ENCODE peak calls at places on chromosome 15, in ten cellular contexts. L is K562; V is transverse colon; S is BJ; B is heart right ventricle; A is tibial artery; J is tibial nerve; Y is PC-3; C is heart left ventricle; R is CD8-positive, alpha-beta T cell. W is an unnamed sample. For H3K27me3, the result is how much of the 10 kb centered on the place peaks cover.

GRCh38 chr15:65077981-65078352 is 1.4 kb downstream of the KBTBD13 start:
- DNase-seq in V (peak), R (peak), Y (no peak), L (no peak), B (peak), A (peak), S (no peak), C (peak), J (peak), W (no peak)

GRCh38 chr15:38217181-38217580 is 35.5 kb upstream of the SPRED1 start:
- DNase-seq in V (no peak), B (no peak), C (no peak), L (no peak), Y (peak), S (no peak), A (no peak), J (no peak), R (no peak), W (peak)

GRCh38 chr15:79572691-79573340 is 140.7 kb downstream of the MINAR1 start:
- DNase-seq in J (no peak), V (no peak), R (no peak), B (no peak), C (no peak), Y (no peak), A (no peak), L (no peak), S (no peak), W (no peak)

GRCh38 chr15:99212401-99212800 is 37.0 kb downstream of the TTC23 start:
- DNase-seq in S (no peak), B (no peak), L (no peak), C (peak), A (no peak), Y (no peak), R (no peak), V (peak), J (no peak), W (peak)

GRCh38 chr15:26020871-26021270 is 157.7 kb upstream of the ATP10A start:
- DNase-seq in C (no peak), R (no peak), Y (no peak), L (no peak), J (no peak), S (no peak), A (no peak), B (no peak), V (no peak), W (no peak)

GRCh38 chr15:81160312-81161214 is 26.5 kb downstream of the CFAP161 start:
- DNase-seq in S (peak), A (peak), L (no peak), R (no peak), J (peak), B (peak), Y (no peak), V (peak), C (peak), W (no peak)

GRCh38 chr15:73926191-73927002 is at the start of gene LOXL1:
- DNase-seq in S (peak), B (peak), J (peak), A (peak), V (peak), Y (peak), C (peak), L (peak), R (no peak), W (peak)

GRCh38 chr15:44308415-44308814 is 19.9 kb downstream of the GOLM2 start:
- DNase-seq in B (no peak), C (no peak), S (no peak), A (no peak), V (no peak), L (no peak), Y (no peak), J (no peak), R (no peak), W (no peak)

GRCh38 chr15:39666671-39667070 is 85.8 kb downstream of the THBS1 start:
- DNase-seq in J (no peak), L (no peak), S (peak), R (no peak), A (no peak), V (no peak), Y (no peak), C (no peak), B (no peak), W (no peak)

GRCh38 chr15:41233367-41233771 is 2.3 kb downstream of the CHP1 start:
- DNase-seq in V (no peak), C (no peak), R (no peak), B (no peak), A (no peak), Y (peak), L (peak), S (peak), J (no peak), W (peak)

GRCh38 chr15:69105451-69105985 is 54.9 kb upstream of the GLCE start:
- DNase-seq in C (no peak), S (no peak), R (no peak), J (no peak), V (no peak), A (no peak), L (no peak), Y (no peak), B (no peak), W (no peak)

GRCh38 chr15:40845511-40846284 is 1.9 kb downstream of the SPINT1 start:
- DNase-seq in L (peak), Y (peak), A (no peak), J (no peak), V (peak), S (no peak), C (no peak), R (no peak), B (no peak), W (peak)

GRCh38 chr15:27670481-27670880 is 428.6 kb downstream of the OCA2 start:
- DNase-seq in Y (no peak), A (no peak), B (no peak), S (no peak), J (no peak), L (no peak), C (no peak), V (no peak), R (no peak), W (no peak)

GRCh38 chr15:42914728-42915497 is 5.7 kb downstream of the TTBK2 start:
- DNase-seq in S (no peak), R (no peak), J (no peak), Y (no peak), V (no peak), B (no peak), A (no peak), C (no peak), L (no peak), W (no peak)

GRCh38 chr15:72994778-72995177 is 57.5 kb upstream of the NEO1 start:
- DNase-seq in S (no peak), V (peak), C (no peak), B (peak), J (no peak), R (no peak), L (no peak), A (no peak), Y (no peak), W (no peak)

GRCh38 chr15:79265167-79265566 is 17.4 kb upstream of the ANKRD34C start:
- DNase-seq in A (no peak), L (no peak), J (no peak), C (no peak), R (no peak), Y (peak), B (no peak), V (no peak), S (no peak), W (no peak)

GRCh38 chr15:58532126-58532525 is 100.3 kb downstream of the LIPC start:
- DNase-seq in C (no peak), L (no peak), Y (no peak), S (no peak), J (no peak), V (no peak), A (no peak), B (no peak), R (no peak), W (no peak)

GRCh38 chr15:37100109-37100873 is at the start of gene MEIS2:
- DNase-seq in C (peak), R (peak), J (peak), A (peak), V (peak), Y (peak), S (peak), B (peak), L (peak), W (no peak)

GRCh38 chr15:77939851-77940250 is 137.7 kb downstream of the TBC1D2B start:
- DNase-seq in R (no peak), Y (no peak), C (no peak), L (no peak), A (no peak), B (no peak), V (no peak), J (no peak), S (no peak), W (no peak)

GRCh38 chr15:69373406-69373805 is 40.7 kb upstream of the KIF23 start:
- DNase-seq in V (no peak), L (no peak), B (no peak), S (no peak), Y (no peak), R (no peak), C (no peak), J (no peak), A (peak), W (no peak)

GRCh38 chr15:32669870-32670623 is 28.5 kb downstream of the SCG5 start:
- DNase-seq in B (peak), Y (peak), A (no peak), R (no peak), C (no peak), V (no peak), J (peak), S (peak), L (no peak), W (no peak)

GRCh38 chr15:87609474-87609873 is 647.1 kb downstream of the NTRK3 start:
- DNase-seq in A (no peak), R (no peak), S (peak), L (no peak), V (no peak), J (no peak), B (no peak), C (no peak), Y (peak), W (peak)

GRCh38 chr15:33865416-33865815 is 102.9 kb upstream of the CHRM5 start:
- DNase-seq in V (no peak), J (no peak), L (no peak), C (no peak), A (no peak), S (no peak), B (no peak), Y (no peak), R (no peak), W (no peak)

GRCh38 chr15:56772868-56773639 is 39.7 kb upstream of the ZNF280D start:
- DNase-seq in C (no peak), V (no peak), R (no peak), J (no peak), Y (no peak), L (no peak), A (no peak), S (no peak), B (no peak), W (no peak)

GRCh38 chr15:56988219-56988618 is 69.8 kb downstream of the TCF12 start:
- DNase-seq in R (no peak), C (no peak), B (no peak), A (no peak), S (no peak), Y (peak), J (no peak), V (no peak), L (no peak), W (no peak)

GRCh38 chr15:33320017-33320416 is 9.2 kb downstream of the RYR3 start:
- DNase-seq in C (no peak), L (no peak), Y (no peak), A (no peak), J (no peak), B (no peak), S (no peak), V (no peak), R (no peak), W (no peak)

GRCh38 chr15:23877502-23878412 is 190.7 kb upstream of the NDN start:
- DNase-seq in R (no peak), B (peak), A (no peak), L (peak), Y (peak), J (no peak), C (no peak), S (no peak), V (peak), W (no peak)

GRCh38 chr15:51970132-51970817 is 1.3 kb downstream of the LEO1 start:
- DNase-seq in J (no peak), Y (no peak), V (no peak), B (no peak), A (no peak), S (no peak), L (no peak), C (no peak), R (no peak), W (no peak)

GRCh38 chr15:51969728-51970127 is 1.9 kb downstream of the LEO1 start:
- DNase-seq in A (no peak), C (no peak), B (no peak), S (peak), V (no peak), L (no peak), R (no peak), Y (peak), J (no peak), W (no peak)

GRCh38 chr15:51970981-51971352 is 611 bp downstream of the LEO1 start:
- DNase-seq in B (no peak), S (no peak), R (no peak), Y (no peak), A (no peak), L (no peak), V (no peak), C (no peak), J (no peak), W (no peak)

GRCh38 chr15:51973220-51973619 is 1.6 kb upstream of the LEO1 start:
- DNase-seq in V (no peak), R (no peak), B (no peak), J (no peak), L (no peak), Y (no peak), C (no peak), A (no peak), S (no peak), W (no peak)

DNA sequence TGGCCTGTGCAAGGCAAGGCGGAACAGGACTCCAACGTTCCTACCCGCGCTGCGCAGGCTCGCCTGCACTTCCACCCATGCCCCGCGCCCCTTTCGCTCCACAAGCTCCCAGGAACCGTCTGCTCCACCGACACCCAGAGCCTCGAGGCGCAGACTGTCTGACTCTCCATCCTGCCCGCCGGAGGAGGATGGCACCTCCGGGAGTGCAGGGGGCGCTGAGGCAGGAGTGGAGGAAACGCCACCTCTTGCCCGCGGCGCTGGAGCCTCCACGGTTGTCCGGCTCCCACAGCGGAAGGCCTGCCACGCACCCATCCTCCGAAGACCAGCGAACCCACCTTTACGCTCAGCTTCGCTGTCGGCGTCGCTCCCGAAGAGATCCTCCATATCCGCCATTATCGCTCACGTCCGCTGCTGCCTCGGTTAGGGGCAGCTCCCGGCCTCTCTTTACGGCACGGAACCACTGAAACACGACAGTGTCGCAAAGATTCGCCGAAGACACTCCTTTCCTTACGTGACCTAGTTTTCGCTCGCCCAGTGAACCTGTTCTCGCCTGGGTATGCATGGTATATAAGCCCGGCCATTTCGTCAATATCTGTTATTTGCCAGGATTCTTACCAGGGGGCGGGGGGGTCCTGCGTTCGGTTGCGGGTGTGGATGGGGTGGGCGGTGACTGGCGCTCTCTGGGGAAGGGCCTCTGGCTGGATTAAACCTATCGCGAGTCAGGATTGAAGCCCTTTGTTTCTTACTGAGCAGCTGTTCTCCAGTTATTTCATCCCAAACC is at the start of gene LEO1:
- DNase-seq in J (peak), S (peak), Y (peak), C (peak), V (peak), B (peak), L (peak), R (peak), A (peak), W (peak)
- TF ChIP-seq CTCF in J (peak), S (peak), Y (peak), C (peak), V (peak), B (no peak), L (peak), R (peak), A (peak), W (peak)

GRCh38 chr15:92878593-92879053 is 21.5 kb upstream of the CHD2 start:
- DNase-seq in C (no peak), L (peak), A (no peak), B (no peak), Y (no peak), R (no peak), J (no peak), S (no peak), V (no peak), W (no peak)
- H3K4me3 ChIP-seq in C (no peak), L (peak), A (no peak), B (no peak), Y (no peak), R (no peak), J (no peak), S (no peak), V (no peak), W (no peak)

DNA sequence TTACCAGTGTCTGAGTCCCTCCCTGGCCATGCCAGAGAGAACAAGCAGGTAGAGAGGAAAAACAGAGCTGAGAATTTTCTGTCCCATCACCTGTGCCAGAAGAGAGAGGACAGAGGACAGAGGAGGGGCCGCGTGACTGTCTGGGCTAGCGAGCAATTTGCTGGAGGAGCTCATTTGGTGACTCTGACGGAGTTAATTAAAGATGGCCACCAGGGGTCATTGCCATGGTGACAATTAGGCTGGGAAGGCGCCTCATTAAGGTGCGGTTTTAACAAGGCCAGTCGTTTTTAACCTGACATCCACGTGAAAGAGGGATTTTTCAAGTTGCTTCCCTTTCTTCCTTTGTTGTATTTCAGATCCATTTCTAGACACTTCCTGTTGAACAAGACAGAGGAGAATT is 72.4 kb downstream of the RHCG start:
- DNase-seq in J (no peak), R (no peak), B (no peak), Y (no peak), C (no peak), L (no peak), A (no peak), S (no peak), V (no peak), W (no peak)
- H3K27me3 ChIP-seq in J (half or more), R (under half), B (half or more), Y (under half), C (half or more), L (under half), A (half or more), S (under half), V (under half), W (under half)

DNA sequence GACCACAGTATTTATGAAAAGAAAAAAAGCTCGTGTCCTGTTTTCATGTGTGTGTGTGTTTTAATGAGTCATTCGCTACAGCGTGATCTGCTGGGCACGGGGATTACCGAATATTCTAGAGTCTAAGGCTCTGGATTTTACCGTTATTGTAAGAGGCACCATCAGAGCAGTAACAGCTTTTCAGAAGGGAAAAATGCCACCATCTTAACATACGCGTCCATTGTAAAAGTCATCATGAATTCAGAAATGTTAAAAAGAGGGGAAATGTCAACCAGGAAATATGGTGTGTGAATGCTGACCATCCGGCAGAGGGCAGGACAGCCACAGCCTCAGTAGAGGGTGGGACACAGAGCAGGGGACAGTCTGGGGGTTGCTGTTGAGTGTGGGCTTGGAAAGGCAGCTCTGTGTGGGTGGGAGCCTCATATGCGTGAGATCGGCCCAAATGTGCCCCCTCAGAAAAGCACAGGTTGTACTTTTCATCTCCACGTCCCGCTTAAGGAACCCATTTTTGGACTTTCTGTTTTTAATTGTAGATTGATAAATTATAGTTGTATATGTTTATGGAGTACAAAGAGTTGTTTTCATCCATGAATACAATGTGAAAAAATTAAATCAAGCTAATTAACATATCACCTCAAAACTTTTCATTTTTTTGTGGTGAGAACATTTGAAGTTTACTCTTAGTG is 69.6 kb downstream of the ASB7 start:
- DNase-seq in R (no peak), C (no peak), L (peak), S (peak), A (peak), J (no peak), B (no peak), Y (peak), V (no peak), W (no peak)
- TF ChIP-seq CTCF in R (no peak), C (peak), L (peak), S (peak), A (peak), J (peak), B (no peak), Y (peak), V (peak), W (peak)

GRCh38 chr15:67885848-67886247 is 46.0 kb upstream of the RNU6-1 start:
- DNase-seq in L (no peak), Y (no peak), B (no peak), S (no peak), C (no peak), J (no peak), R (no peak), A (no peak), V (no peak), W (no peak)

GRCh38 chr15:67883228-67883773 is 43.5 kb upstream of the RNU6-1 start:
- DNase-seq in Y (no peak), V (no peak), S (no peak), R (no peak), L (peak), J (no peak), C (no peak), A (no peak), B (no peak), W (no peak)

GRCh38 chr15:67882487-67883227 is 42.8 kb upstream of the RNU6-1 start:
- DNase-seq in L (peak), Y (no peak), J (no peak), S (no peak), B (no peak), A (no peak), C (no peak), V (no peak), R (no peak), W (no peak)

GRCh38 chr15:67884514-67885225 is 44.8 kb upstream of the RNU6-1 start:
- DNase-seq in L (peak), B (peak), Y (peak), C (peak), J (peak), A (peak), V (peak), S (peak), R (peak), W (no peak)

DNA sequence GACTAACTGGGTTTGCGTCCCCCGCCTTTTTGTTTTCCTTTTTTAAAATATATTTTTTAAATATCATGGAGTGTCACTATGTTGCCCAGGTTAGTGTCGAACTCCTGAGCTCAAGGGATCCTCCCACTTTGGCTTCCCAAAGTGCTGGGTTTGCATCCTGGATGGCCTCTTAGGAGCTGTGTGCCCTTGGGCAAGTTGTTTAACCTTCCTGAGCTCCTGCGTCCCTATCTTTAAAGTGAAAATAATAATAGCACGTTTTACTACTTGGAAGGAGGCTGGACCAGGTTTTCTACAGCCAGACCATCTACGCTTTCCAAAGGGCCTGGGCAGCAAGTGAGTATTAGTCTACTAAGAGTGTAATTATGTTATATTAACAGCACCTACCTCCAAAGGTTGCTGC is 44.2 kb upstream of the RNU6-1 start:
- DNase-seq in Y (no peak), L (no peak), V (no peak), S (no peak), R (no peak), A (no peak), C (no peak), B (no peak), J (no peak), W (no peak)
- H3K4me3 ChIP-seq in Y (peak), L (peak), V (peak), S (no peak), R (peak), A (peak), C (peak), B (no peak), J (peak), W (no peak)

GRCh38 chr15:63509933-63510547 is 5.6 kb downstream of the USP3 start:
- DNase-seq in J (no peak), L (no peak), V (no peak), A (no peak), B (no peak), R (no peak), C (no peak), S (no peak), Y (peak), W (peak)
- H3K27me3 ChIP-seq in J (under half), L (under half), V (under half), A (under half), B (under half), R (under half), C (under half), S (under half), Y (under half), W (under half)